ENCODE peak calls at places on chromosomes 2 and 18, in four cellular contexts. One of them, this sample, is unnamed.
A peak's percentile ranks its signal among the peaks of the same experiment; 100 is the strongest.

GRCh38 chr2:231907765-231908164 is 18.4 kb downstream of the NPPC start:
- DNase-seq in IMR-90: no peak
- DNase-seq in K562: no peak
- DNase-seq in A549: no peak
- DNase-seq in this sample: no peak

GRCh38 chr2:128499367-128500135 is 180.9 kb upstream of the HS6ST1 start:
- DNase-seq in K562: no peak
- DNase-seq in A549: no peak
- DNase-seq in IMR-90: no peak
- DNase-seq in this sample: no peak

GRCh38 chr18:32454667-32455066 is 16.0 kb downstream of the GAREM1 start:
- DNase-seq in A549: no peak
- DNase-seq in IMR-90: peak; percentile 9
- DNase-seq in K562: no peak
- DNase-seq in this sample: no peak

GRCh38 chr18:48136544-48137353 is 206.3 kb upstream of the SMAD2 start:
- DNase-seq in IMR-90: no peak
- DNase-seq in A549: peak; percentile 14
- DNase-seq in K562: no peak
- DNase-seq in this sample: no peak

GRCh38 chr2:216572582-216573578 is 60.3 kb upstream of the IGFBP2 start:
- DNase-seq in A549: no peak
- DNase-seq in K562: no peak
- DNase-seq in IMR-90: no peak
- DNase-seq in this sample: peak; percentile 78

GRCh38 chr2:190367091-190367490 is 23.7 kb downstream of the INPP1 start:
- DNase-seq in A549: no peak
- DNase-seq in IMR-90: no peak
- DNase-seq in K562: no peak
- DNase-seq in this sample: no peak

GRCh38 chr2:238653436-238654109 is 194.3 kb upstream of the TWIST2 start:
- DNase-seq in IMR-90: no peak
- DNase-seq in K562: no peak
- DNase-seq in A549: no peak
- DNase-seq in this sample: no peak

GRCh38 chr2:241320394-241320793 is 4.7 kb downstream of the SEPTIN2 start:
- DNase-seq in K562: no peak
- DNase-seq in IMR-90: no peak
- DNase-seq in A549: no peak
- DNase-seq in this sample: no peak

GRCh38 chr2:145593991-145594702 is 1074.2 kb upstream of the ZEB2 start:
- DNase-seq in IMR-90: peak; percentile 84
- DNase-seq in A549: peak; percentile 3
- DNase-seq in K562: peak; percentile 52
- DNase-seq in this sample: no peak

GRCh38 chr2:31384351-31384750 is 30.2 kb downstream of the XDH start:
- DNase-seq in K562: no peak
- DNase-seq in IMR-90: peak; percentile 96
- DNase-seq in A549: peak; percentile 81
- DNase-seq in this sample: no peak

GRCh38 chr18:61635901-61636528 is 256.8 kb downstream of the RNF152 start:
- DNase-seq in K562: peak; percentile 9
- DNase-seq in A549: no peak
- DNase-seq in IMR-90: peak; percentile 63
- DNase-seq in this sample: peak; percentile 18

GRCh38 chr2:86485103-86485502 is 43.9 kb downstream of the KDM3A start:
- DNase-seq in IMR-90: peak; percentile 48
- DNase-seq in A549: no peak
- DNase-seq in K562: no peak
- DNase-seq in this sample: no peak

GRCh38 chr2:188193230-188193629 is 98.4 kb upstream of the GULP1 start:
- DNase-seq in A549: no peak
- DNase-seq in K562: no peak
- DNase-seq in IMR-90: peak; percentile 4
- DNase-seq in this sample: no peak

GRCh38 chr2:207334309-207334630 is 168.5 kb upstream of the KLF7 start:
- DNase-seq in K562: no peak
- DNase-seq in A549: no peak
- DNase-seq in IMR-90: no peak
- DNase-seq in this sample: no peak

GRCh38 chr2:200203381-200203827 is 103.1 kb upstream of the SPATS2L start:
- DNase-seq in K562: no peak
- DNase-seq in IMR-90: peak; percentile 54
- DNase-seq in A549: no peak
- DNase-seq in this sample: no peak

GRCh38 chr2:239595711-239596110 is 194.9 kb upstream of the HDAC4 start:
- DNase-seq in K562: no peak
- DNase-seq in A549: no peak
- DNase-seq in IMR-90: no peak
- DNase-seq in this sample: no peak

GRCh38 chr2:198545411-198545810 is 741.0 kb downstream of the PLCL1 start:
- DNase-seq in A549: no peak
- DNase-seq in IMR-90: peak; percentile 1
- DNase-seq in K562: no peak
- DNase-seq in this sample: no peak

GRCh38 chr2:12827721-12828120 is 111.0 kb downstream of the TRIB2 start:
- DNase-seq in IMR-90: no peak
- DNase-seq in K562: no peak
- DNase-seq in A549: no peak
- DNase-seq in this sample: no peak

DNA sequence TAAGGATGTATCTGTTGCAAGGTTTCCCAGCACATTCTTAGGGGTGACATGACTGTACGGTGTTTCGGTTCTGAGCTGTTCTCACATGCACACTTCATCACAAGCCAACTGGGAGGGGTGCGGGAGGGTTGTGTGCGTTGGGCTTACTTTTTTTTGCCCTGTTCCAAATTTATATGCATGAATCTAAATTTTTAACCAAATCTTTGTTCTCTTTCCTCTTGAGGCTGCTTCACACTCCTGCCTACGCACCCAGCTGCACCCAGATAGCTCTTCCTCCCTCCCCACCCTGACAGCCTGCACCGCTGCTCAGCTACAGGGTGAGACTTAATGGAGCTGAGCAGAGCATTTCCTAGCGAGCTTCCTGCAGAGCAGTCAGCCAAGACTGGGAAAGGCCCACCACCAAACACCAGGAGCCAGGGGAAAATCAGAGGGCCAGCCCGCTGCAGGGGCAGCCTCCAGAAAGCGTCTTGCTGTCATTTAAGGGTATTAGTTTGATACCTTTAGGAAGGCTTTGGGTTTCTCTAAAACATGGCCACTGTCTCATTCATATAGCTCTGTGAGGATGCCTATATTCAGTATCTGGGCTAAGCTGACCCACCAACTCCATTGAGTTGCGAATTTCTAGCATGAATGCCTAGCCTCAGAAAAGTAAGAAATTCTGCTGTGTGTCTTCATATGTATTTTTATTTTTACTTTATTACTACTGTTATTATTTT is 84.5 kb downstream of the POU3F3 start:
- DNase-seq in K562: no peak
- DNase-seq in A549: no peak
- DNase-seq in IMR-90: no peak
- DNase-seq in this sample: no peak
- TF ChIP-seq MAFK in K562: no peak
- TF ChIP-seq MAFK in A549: no peak
- TF ChIP-seq MAFK in IMR-90: no peak
- TF ChIP-seq MAFK in this sample: no peak

GRCh38 chr2:168941297-168941696 is 40.2 kb downstream of the G6PC2 start:
- DNase-seq in IMR-90: no peak
- DNase-seq in A549: no peak
- DNase-seq in K562: no peak
- DNase-seq in this sample: no peak
- TF ChIP-seq MAZ in IMR-90: no peak
- TF ChIP-seq MAZ in A549: no peak
- TF ChIP-seq MAZ in K562: no peak
- TF ChIP-seq MAZ in this sample: no peak

GRCh38 chr2:237210763-237211162 is 125.1 kb downstream of the COPS8 start:
- DNase-seq in IMR-90: no peak
- DNase-seq in K562: no peak
- DNase-seq in A549: no peak
- DNase-seq in this sample: no peak

GRCh38 chr2:237214281-237214680 is 128.6 kb downstream of the COPS8 start:
- DNase-seq in K562: no peak
- DNase-seq in A549: no peak
- DNase-seq in IMR-90: peak; percentile 44
- DNase-seq in this sample: no peak

GRCh38 chr2:237210297-237210696 is 124.6 kb downstream of the COPS8 start:
- DNase-seq in A549: no peak
- DNase-seq in K562: no peak
- DNase-seq in IMR-90: no peak
- DNase-seq in this sample: no peak

GRCh38 chr2:237214963-237215362 is 129.3 kb downstream of the COPS8 start:
- DNase-seq in K562: no peak
- DNase-seq in A549: no peak
- DNase-seq in IMR-90: no peak
- DNase-seq in this sample: no peak

DNA sequence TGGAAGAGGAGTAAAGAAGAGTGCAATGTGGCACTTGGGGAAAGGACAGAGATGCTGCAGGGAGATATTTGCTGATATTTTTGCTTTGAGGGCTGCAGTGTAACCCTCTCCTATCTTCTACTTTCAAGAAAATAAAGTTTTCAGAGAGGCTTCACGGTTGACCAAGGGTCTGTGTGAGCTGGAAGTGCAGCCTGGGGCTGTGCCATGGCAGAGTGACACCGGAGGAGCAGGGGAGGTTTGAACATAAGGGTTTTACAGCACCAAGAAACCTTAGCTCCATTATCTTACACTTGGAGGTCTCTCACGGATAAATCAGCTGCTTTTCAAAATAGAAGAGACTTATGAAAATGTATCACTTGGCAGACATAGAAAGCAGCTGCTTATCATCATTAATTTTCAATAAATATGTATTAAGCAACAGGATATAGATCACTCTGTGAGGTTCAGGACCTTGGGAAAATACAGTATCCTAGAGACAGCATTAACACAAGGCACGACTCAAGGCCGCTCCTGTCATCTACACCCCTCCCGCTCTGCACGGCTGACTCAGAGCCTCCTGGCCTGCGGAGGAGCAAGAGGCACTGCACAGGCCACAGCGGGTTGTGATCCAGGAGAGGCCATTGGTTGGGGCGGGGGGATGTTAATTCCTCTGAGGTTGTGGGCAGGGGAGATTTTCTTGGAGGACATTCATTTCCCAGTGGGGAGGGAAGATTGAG is 127.8 kb downstream of the COPS8 start:
- DNase-seq in K562: no peak
- DNase-seq in A549: no peak
- DNase-seq in IMR-90: peak; percentile 96
- DNase-seq in this sample: no peak
- TF ChIP-seq MAFK in K562: no peak
- TF ChIP-seq MAFK in A549: no peak
- TF ChIP-seq MAFK in IMR-90: no peak
- TF ChIP-seq MAFK in this sample: no peak

DNA sequence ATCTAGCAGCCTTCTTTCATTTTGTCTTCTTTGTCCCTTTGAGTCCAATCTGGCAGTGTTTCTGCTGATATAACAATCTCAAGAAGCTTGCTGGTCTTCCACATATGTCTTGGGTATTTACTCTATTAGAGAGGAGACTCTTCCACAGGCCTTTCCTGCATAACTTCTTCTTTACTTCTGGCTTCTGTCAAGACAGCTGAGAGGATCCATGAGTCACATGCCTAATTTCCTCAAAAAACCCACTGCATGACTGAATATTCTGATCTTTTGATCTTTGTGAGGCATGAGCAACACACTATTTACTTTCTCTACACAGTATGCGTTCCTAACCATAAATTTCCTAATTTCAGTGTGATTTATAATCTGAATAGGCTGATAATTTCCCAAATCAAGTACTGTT is 5.1 kb upstream of the DCC start:
- DNase-seq in IMR-90: peak; percentile 66
- DNase-seq in A549: no peak
- DNase-seq in K562: no peak
- DNase-seq in this sample: no peak
- TF ChIP-seq MAZ in IMR-90: no peak
- TF ChIP-seq MAZ in A549: no peak
- TF ChIP-seq MAZ in K562: no peak
- TF ChIP-seq MAZ in this sample: no peak

GRCh38 chr2:101474752-101475384 is at the start of gene RFX8:
- DNase-seq in K562: no peak
- DNase-seq in IMR-90: peak; percentile 95
- DNase-seq in A549: no peak
- DNase-seq in this sample: peak; percentile 53

GRCh38 chr2:101469863-101470262 is 5.0 kb downstream of the RFX8 start:
- DNase-seq in A549: no peak
- DNase-seq in IMR-90: no peak
- DNase-seq in K562: no peak
- DNase-seq in this sample: peak; percentile 85

GRCh38 chr2:101476605-101477208 is 1.8 kb upstream of the RFX8 start:
- DNase-seq in IMR-90: peak; percentile 24
- DNase-seq in K562: no peak
- DNase-seq in A549: no peak
- DNase-seq in this sample: peak; percentile 23

GRCh38 chr2:101473911-101474751 is 781 bp downstream of the RFX8 start:
- DNase-seq in K562: no peak
- DNase-seq in A549: no peak
- DNase-seq in IMR-90: peak; percentile 45
- DNase-seq in this sample: no peak

DNA sequence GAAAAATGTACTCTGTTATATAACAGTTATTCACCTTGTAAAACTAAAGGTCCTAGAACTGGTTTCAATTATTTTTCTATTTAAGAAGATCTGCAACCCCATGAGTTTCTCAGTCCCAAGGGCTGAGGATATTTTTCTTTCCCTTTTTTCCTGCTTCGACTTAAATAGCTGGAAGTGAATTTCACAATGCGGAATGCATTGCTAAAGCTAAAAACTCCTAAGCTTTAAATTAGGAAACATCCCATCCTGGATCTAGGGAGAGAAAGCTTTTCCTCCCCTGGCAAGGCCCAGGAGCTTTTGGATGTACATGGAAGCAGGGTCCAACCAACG is 1.4 kb downstream of the RFX8 start:
- DNase-seq in A549: no peak
- DNase-seq in IMR-90: peak; percentile 61
- DNase-seq in K562: no peak
- DNase-seq in this sample: no peak
- TF ChIP-seq MAFK in A549: no peak
- TF ChIP-seq MAFK in IMR-90: no peak
- TF ChIP-seq MAFK in K562: no peak
- TF ChIP-seq MAFK in this sample: no peak

DNA sequence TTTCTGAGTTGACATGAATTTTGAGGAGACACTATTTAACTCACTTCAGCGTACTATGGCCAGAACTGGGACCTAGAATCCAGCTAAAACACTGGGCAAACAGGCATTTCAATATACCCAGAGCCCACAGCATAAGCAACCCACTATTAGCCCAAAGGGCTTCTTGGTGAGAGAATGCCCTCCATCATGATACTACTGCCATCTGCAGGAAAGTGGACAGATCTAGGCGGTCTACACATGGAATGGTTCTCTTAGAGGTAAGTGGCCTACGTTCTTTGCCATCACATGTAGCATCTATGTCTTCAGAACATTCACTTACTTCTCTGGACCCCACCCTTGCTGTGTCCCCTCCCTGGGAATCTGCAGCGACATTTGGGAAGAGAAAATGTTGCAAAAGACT is 181.3 kb upstream of the LINC00305 start:
- DNase-seq in IMR-90: no peak
- DNase-seq in A549: no peak
- DNase-seq in K562: no peak
- DNase-seq in this sample: no peak
- TF ChIP-seq MAZ in IMR-90: no peak
- TF ChIP-seq MAZ in A549: no peak
- TF ChIP-seq MAZ in K562: no peak
- TF ChIP-seq MAZ in this sample: no peak